ENCODE peak calls at places on chromosomes 12 and 14, in seven cellular contexts. D, M, W, Z, J, Y and T are unnamed samples.

GRCh38 chr14:66477567-66477966 is 8.6 kb upstream of the CCDC196 start:
- DNase-seq in D (no peak), M (no peak), W (no peak), Z (no peak), J (no peak), Y (no peak), T (no peak)

GRCh38 chr12:76223869-76224268 is 124.3 kb downstream of the BBS10 start:
- DNase-seq in D (no peak), M (no peak), W (no peak), Z (no peak), J (no peak), Y (no peak), T (no peak)

GRCh38 chr14:29681308-29681707 is 246.3 kb downstream of the PRKD1 start:
- DNase-seq in D (no peak), M (no peak), W (no peak), Z (no peak), J (no peak), Y (no peak), T (no peak)

GRCh38 chr14:90522585-90523191 is 125.9 kb downstream of the CALM1 start:
- DNase-seq in D (no peak), M (no peak), W (no peak), Z (peak), J (peak), Y (peak), T (no peak)

GRCh38 chr12:13864081-13864673 is 117.2 kb downstream of the GRIN2B start:
- DNase-seq in D (peak), M (peak), W (peak), Z (peak), J (peak), Y (peak), T (peak)

GRCh38 chr12:15837141-15837781 is 44.9 kb upstream of the STRAP start:
- DNase-seq in D (no peak), M (no peak), W (no peak), Z (no peak), J (no peak), Y (no peak), T (no peak)

GRCh38 chr14:92800012-92800411 is 5.9 kb downstream of the GOLGA5 start:
- DNase-seq in D (no peak), M (no peak), W (no peak), Z (no peak), J (no peak), Y (no peak), T (no peak)

GRCh38 chr14:58824796-58825195 is 187.0 kb downstream of the DACT1 start:
- DNase-seq in D (no peak), M (no peak), W (no peak), Z (no peak), J (no peak), Y (no peak), T (no peak)

GRCh38 chr14:61388976-61389576 is 67.7 kb downstream of the PRKCH start:
- DNase-seq in D (no peak), M (no peak), W (no peak), Z (no peak), J (peak), Y (no peak), T (peak)

GRCh38 chr12:93361159-93361919 is 16.4 kb upstream of the NUDT4 start:
- DNase-seq in D (no peak), M (no peak), W (no peak), Z (peak), J (no peak), Y (peak), T (no peak)

GRCh38 chr12:109170335-109170734 is 53.9 kb downstream of the ACACB start:
- DNase-seq in D (no peak), M (no peak), W (no peak), Z (no peak), J (no peak), Y (no peak), T (no peak)

GRCh38 chr14:99679543-99679942 is 4.6 kb upstream of the CYP46A1 start:
- DNase-seq in D (no peak), M (no peak), W (no peak), Z (no peak), J (no peak), Y (no peak), T (no peak)

GRCh38 chr14:99918781-99919180 is 125.6 kb downstream of the EML1 start:
- DNase-seq in D (no peak), M (no peak), W (no peak), Z (no peak), J (no peak), Y (no peak), T (no peak)